ENCODE peak calls at places on chromosome 22, in nine cellular contexts. Y is activated naive CD4-positive, alpha-beta T cell; D is pancreas; H is kidney tubule cell; O is lower leg skin; C is endothelial cell; W is NAMALWA; T is M059J; J is GM12865. Z is an unnamed sample.

GRCh38 chr22:25127274-25127673 is 72.4 kb upstream of the CRYBB3 start:
- DNase-seq in Y (no peak), D (no peak), H (no peak), O (no peak), C (no peak), W (no peak), T (no peak), J (no peak), Z (no peak)

GRCh38 chr22:38479096-38479840 is 11.4 kb downstream of the KDELR3 start:
- DNase-seq in Y (no peak), D (no peak), H (peak), O (no peak), C (no peak), W (no peak), T (no peak), J (no peak), Z (no peak)

GRCh38 chr22:37204045-37204655 is 8.1 kb downstream of the SSTR3 start:
- DNase-seq in Y (no peak), D (no peak), H (no peak), O (no peak), C (no peak), W (no peak), T (no peak), J (no peak), Z (no peak)

GRCh38 chr22:38138961-38139360 is 28.5 kb upstream of the BAIAP2L2 start:
- DNase-seq in Y (no peak), D (no peak), H (no peak), O (no peak), C (no peak), W (no peak), T (no peak), J (no peak), Z (no peak)

GRCh38 chr22:29004647-29005371 is 56.8 kb downstream of the C22orf31 start:
- DNase-seq in Y (no peak), D (peak), H (peak), O (no peak), C (peak), W (no peak), T (no peak), J (no peak), Z (no peak)

GRCh38 chr22:45645150-45645525 is 26.5 kb upstream of the ATXN10 start:
- DNase-seq in Y (no peak), D (no peak), H (peak), O (no peak), C (no peak), W (no peak), T (no peak), J (no peak), Z (no peak)

GRCh38 chr22:23106906-23107367 is 34.9 kb downstream of the RSPH14 start:
- DNase-seq in Y (no peak), D (no peak), H (no peak), O (no peak), C (no peak), W (no peak), T (no peak), J (no peak), Z (no peak)

GRCh38 chr22:35697142-35697541 is 20.5 kb upstream of the APOL5 start:
- DNase-seq in Y (no peak), D (no peak), H (no peak), O (no peak), C (no peak), W (no peak), T (no peak), J (no peak), Z (no peak)

GRCh38 chr22:49281467-49282340 is 546.0 kb downstream of the BRD1 start:
- DNase-seq in Y (no peak), D (peak), H (no peak), O (no peak), C (no peak), W (no peak), T (peak), J (no peak), Z (no peak)

GRCh38 chr22:32958021-32958420 is 100.2 kb downstream of the SYN3 start:
- DNase-seq in Y (no peak), D (no peak), H (no peak), O (no peak), C (no peak), W (no peak), T (no peak), J (no peak), Z (no peak)

GRCh38 chr22:19626666-19627065 is 87.6 kb upstream of the SEPTIN5 start:
- DNase-seq in Y (no peak), D (no peak), H (no peak), O (no peak), C (no peak), W (no peak), T (no peak), J (no peak), Z (no peak)

GRCh38 chr22:46366327-46366731 is 30.8 kb downstream of the TRMU start:
- DNase-seq in Y (no peak), D (no peak), H (no peak), O (no peak), C (no peak), W (no peak), T (no peak), J (no peak), Z (no peak)

GRCh38 chr22:40898850-40899357 is 37.0 kb upstream of the DNAJB7 start:
- DNase-seq in Y (no peak), D (no peak), H (peak), O (no peak), C (no peak), W (peak), T (peak), J (peak), Z (peak)

GRCh38 chr22:39171623-39172264 is 19.3 kb upstream of the CBX7 start:
- DNase-seq in Y (no peak), D (no peak), H (no peak), O (no peak), C (no peak), W (no peak), T (no peak), J (no peak), Z (no peak)

GRCh38 chr22:24146190-24146616 is 35.1 kb upstream of the SUSD2 start:
- DNase-seq in Y (no peak), D (peak), H (peak), O (no peak), C (peak), W (peak), T (peak), J (peak), Z (peak)

GRCh38 chr22:48838376-48838775 is 989.3 kb downstream of the BRD1 start:
- DNase-seq in Y (no peak), D (peak), H (no peak), O (no peak), C (no peak), W (no peak), T (no peak), J (no peak), Z (no peak)

GRCh38 chr22:30305519-30305905 is 16.2 kb upstream of the CASTOR1 start:
- DNase-seq in Y (no peak), D (no peak), H (no peak), O (peak), C (peak), W (peak), T (no peak), J (peak), Z (no peak)

GRCh38 chr22:37752189-37753061 is 55.3 kb upstream of the GCAT start:
- DNase-seq in Y (no peak), D (peak), H (peak), O (peak), C (no peak), W (no peak), T (peak), J (no peak), Z (peak)

GRCh38 chr22:20427945-20428417 is 9.6 kb downstream of the SCARF2 start:
- DNase-seq in Y (no peak), D (peak), H (no peak), O (no peak), C (no peak), W (no peak), T (no peak), J (no peak), Z (no peak)

GRCh38 chr22:25930710-25931353 is 188.8 kb downstream of the MYO18B start:
- DNase-seq in Y (no peak), D (no peak), H (no peak), O (no peak), C (no peak), W (no peak), T (peak), J (no peak), Z (no peak)

GRCh38 chr22:21866821-21867527 is 471 bp downstream of the MAPK1 start:
- DNase-seq in Y (no peak), D (no peak), H (no peak), O (peak), C (no peak), W (peak), T (peak), J (peak), Z (no peak)

GRCh38 chr22:42991010-42991651 is 23.8 kb downstream of the PACSIN2 start:
- DNase-seq in Y (no peak), D (no peak), H (peak), O (no peak), C (no peak), W (no peak), T (peak), J (no peak), Z (peak)

GRCh38 chr22:45478108-45478771 is 24.4 kb upstream of the FBLN1 start:
- DNase-seq in Y (no peak), D (no peak), H (no peak), O (no peak), C (no peak), W (no peak), T (peak), J (no peak), Z (peak)

GRCh38 chr22:23555118-23555517 is 25.0 kb downstream of the IGLL1 start:
- DNase-seq in Y (no peak), D (no peak), H (no peak), O (no peak), C (no peak), W (no peak), T (no peak), J (no peak), Z (no peak)

GRCh38 chr22:46149998-46150549 is at the start of gene PPARA:
- DNase-seq in Y (peak), D (peak), H (peak), O (peak), C (peak), W (peak), T (peak), J (peak), Z (peak)

GRCh38 chr22:39482768-39483167 is 19.3 kb upstream of the MIEF1 start:
- DNase-seq in Y (no peak), D (no peak), H (peak), O (no peak), C (no peak), W (no peak), T (peak), J (no peak), Z (no peak)

GRCh38 chr22:41557401-41558240 is 3.2 kb upstream of the CSDC2 start:
- DNase-seq in Y (no peak), D (no peak), H (peak), O (no peak), C (no peak), W (no peak), T (peak), J (no peak), Z (peak)